ENCODE peak calls at places on chromosomes 1 and 21, in six cellular contexts. J is mucosa of descending colon; Z is IMR-90; B is RWPE1; O is neural crest cell; P is CD8-positive, alpha-beta T cell. F is an unnamed sample.
A peak's percentile ranks its signal among the peaks of the same experiment; 100 is the strongest.

GRCh38 chr1:38728176-38728908 is 131.2 kb downstream of the RRAGC start:
- DNase-seq in P (no peak), J (no peak), Z (peak; percentile 68), O (no peak), B (no peak), F (no peak)

GRCh38 chr21:29219165-29219770 is 79.5 kb upstream of the BACH1 start:
- DNase-seq in O (no peak), B (no peak), J (no peak), P (no peak), Z (peak; percentile 47), F (no peak)

GRCh38 chr1:25343872-25344271 is 5.7 kb downstream of the TMEM50A start:
- DNase-seq in P (no peak), Z (peak; percentile 89), B (no peak), O (no peak), J (no peak), F (no peak)

GRCh38 chr1:93304716-93305138 is 41.0 kb upstream of the DR1 start:
- DNase-seq in Z (peak; percentile 79), O (peak; percentile 31), B (peak; percentile 55), J (no peak), P (no peak), F (no peak)

GRCh38 chr1:228511539-228512445 is 24.6 kb downstream of the RNF187 start:
- DNase-seq in J (no peak), P (no peak), B (no peak), O (no peak), Z (no peak), F (no peak)

GRCh38 chr1:167465751-167466150 is 52.6 kb downstream of the CD247 start:
- DNase-seq in J (no peak), O (no peak), B (no peak), Z (no peak), P (no peak), F (no peak)

GRCh38 chr1:56061824-56062223 is 517.5 kb downstream of the PLPP3 start:
- DNase-seq in Z (no peak), P (no peak), O (no peak), J (no peak), B (no peak), F (no peak)

GRCh38 chr1:151003175-151003574 is 3.5 kb downstream of the MINDY1 start:
- DNase-seq in Z (no peak), P (no peak), J (no peak), O (no peak), B (no peak), F (no peak)

GRCh38 chr1:225881081-225882007 is 836 bp downstream of the TMEM63A start:
- DNase-seq in P (no peak), O (no peak), J (peak; percentile 91), B (peak; percentile 43), Z (peak; percentile 60), F (no peak)

GRCh38 chr1:82388679-82389078 is 587.9 kb downstream of the ADGRL2 start:
- DNase-seq in B (peak; percentile 80), P (no peak), O (no peak), J (no peak), Z (peak; percentile 3), F (no peak)

GRCh38 chr1:226062558-226063361 is at the start of gene H3-3A:
- DNase-seq in Z (peak; percentile 90), O (peak; percentile 98), J (peak; percentile 98), P (peak; percentile 96), B (peak; percentile 99), F (peak; percentile 96)

GRCh38 chr21:40178726-40179125 is 311.5 kb downstream of the PCP4 start:
- DNase-seq in P (no peak), O (no peak), J (no peak), Z (no peak), B (no peak), F (no peak)

GRCh38 chr1:115507256-115507589 is 134.5 kb upstream of the VANGL1 start:
- DNase-seq in O (peak; percentile 6), Z (peak; percentile 63), B (peak; percentile 30), J (no peak), P (no peak), F (no peak)

GRCh38 chr1:209783338-209783737 is 1.0 kb downstream of the C1orf74 start:
- DNase-seq in O (no peak), B (no peak), J (no peak), P (no peak), Z (no peak), F (no peak)

GRCh38 chr1:208137144-208137682 is 107.0 kb downstream of the PLXNA2 start:
- DNase-seq in P (no peak), J (no peak), Z (peak; percentile 56), B (no peak), O (no peak), F (no peak)

GRCh38 chr1:247047260-247047659 is 31.4 kb downstream of the ZNF670 start:
- DNase-seq in P (no peak), B (no peak), Z (no peak), O (no peak), J (no peak), F (no peak)

GRCh38 chr1:247047702-247048101 is 30.9 kb downstream of the ZNF670 start:
- DNase-seq in B (no peak), O (no peak), P (no peak), Z (no peak), J (no peak), F (no peak)

GRCh38 chr1:247037483-247038320 is 29.8 kb upstream of the ZNF695 start:
- DNase-seq in J (no peak), O (no peak), P (no peak), Z (no peak), B (no peak), F (no peak)

GRCh38 chr1:247043406-247043805 is 35.2 kb downstream of the ZNF670 start:
- DNase-seq in B (no peak), J (no peak), Z (no peak), P (no peak), O (no peak), F (no peak)
- TF ChIP-seq CTCF in B (no peak), J (no peak), Z (no peak), P (no peak), O (no peak), F (no peak)

GRCh38 chr1:32893198-32894018 is 7.1 kb downstream of the HPCA start:
- DNase-seq in O (peak; percentile 39), B (peak; percentile 26), Z (peak; percentile 20), P (no peak), J (peak; percentile 81), F (no peak)
- TF ChIP-seq CTCF in O (peak; percentile 51), B (peak; percentile 46), Z (no peak), P (no peak), J (no peak), F (no peak)

DNA sequence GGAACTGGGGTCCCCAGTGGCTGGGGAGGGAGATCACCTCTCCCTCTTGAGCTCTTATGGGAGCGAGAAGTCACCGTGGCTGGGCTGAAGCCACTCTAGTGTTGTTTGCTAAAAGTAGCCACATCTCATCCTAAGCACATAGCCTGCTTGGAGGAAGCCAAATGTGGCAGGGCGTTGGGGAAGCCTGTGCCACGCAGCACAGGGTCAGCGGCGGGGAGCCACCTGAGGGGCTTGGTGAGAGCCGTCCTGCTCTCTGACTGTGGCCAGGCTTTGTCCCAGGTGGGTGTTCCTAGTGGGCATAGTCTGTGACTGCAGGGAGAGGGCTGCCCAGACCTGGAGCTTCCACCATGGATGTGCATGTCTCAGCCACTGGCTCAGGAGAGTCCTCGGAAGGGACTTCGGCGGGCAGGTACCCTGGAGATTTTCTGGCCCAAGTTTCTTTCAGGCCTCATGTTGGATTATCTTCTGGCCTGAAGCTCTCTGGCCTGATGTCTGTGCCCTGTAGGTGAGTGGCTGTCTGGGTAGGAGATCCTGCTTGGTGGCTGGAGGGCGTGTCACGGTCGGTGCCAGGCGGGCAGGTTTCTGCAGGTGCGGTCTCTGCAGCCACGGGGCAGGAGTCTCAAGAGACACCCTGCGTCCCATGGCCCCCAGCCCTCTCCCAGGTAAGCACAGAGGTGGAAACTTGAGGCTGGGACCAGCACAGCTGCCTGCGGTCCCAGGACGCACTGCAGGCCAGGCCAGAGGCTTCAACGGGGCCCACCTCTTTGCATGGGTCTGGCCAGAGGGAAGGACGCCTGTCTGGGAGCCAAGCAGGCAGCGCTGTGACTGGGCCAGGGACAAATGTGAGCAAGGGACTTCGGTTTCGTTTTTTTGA is 38.8 kb downstream of the MORN1 start:
- DNase-seq in P (no peak), O (no peak), J (peak; percentile 34), B (no peak), Z (no peak), F (no peak)
- TF ChIP-seq CTCF in P (no peak), O (no peak), J (no peak), B (no peak), Z (no peak), F (no peak)

GRCh38 chr1:200916152-200916551 is 21.5 kb downstream of the INAVA start:
- DNase-seq in O (no peak), Z (no peak), P (no peak), J (no peak), B (no peak), F (no peak)
- TF ChIP-seq CTCF in O (no peak), Z (no peak), P (no peak), J (no peak), B (no peak), F (no peak)

GRCh38 chr1:239383714-239384113 is 2.7 kb upstream of the CHRM3 start:
- DNase-seq in P (no peak), Z (no peak), O (no peak), B (no peak), J (no peak), F (no peak)

GRCh38 chr1:239387304-239388231 is 1.2 kb downstream of the CHRM3 start:
- DNase-seq in J (peak; percentile 51), Z (no peak), O (peak; percentile 14), P (no peak), B (no peak), F (no peak)

GRCh38 chr1:239388578-239388977 is 2.2 kb downstream of the CHRM3 start:
- DNase-seq in O (no peak), Z (no peak), J (no peak), B (no peak), P (no peak), F (no peak)

GRCh38 chr1:239389703-239390102 is 3.3 kb downstream of the CHRM3 start:
- DNase-seq in B (no peak), O (no peak), Z (no peak), J (no peak), P (no peak), F (no peak)

GRCh38 chr1:239386453-239387303 is at the start of gene CHRM3:
- DNase-seq in O (peak; percentile 45), B (peak; percentile 59), Z (no peak), P (no peak), J (peak; percentile 87), F (no peak)
- TF ChIP-seq CTCF in O (peak; percentile 32), B (peak; percentile 30), Z (no peak), P (no peak), J (no peak), F (no peak)

GRCh38 chr1:163321311-163322305 is at the start of gene NUF2:
- DNase-seq in B (peak; percentile 96), P (peak; percentile 96), Z (peak; percentile 99), J (peak; percentile 98), O (peak; percentile 97), F (peak; percentile 92)

GRCh38 chr1:163320891-163321290 is 863 bp upstream of the NUF2 start:
- DNase-seq in O (no peak), P (no peak), J (no peak), Z (no peak), B (no peak), F (no peak)

GRCh38 chr1:163315773-163316374 is 5.9 kb upstream of the NUF2 start:
- DNase-seq in Z (peak; percentile 68), P (no peak), B (peak; percentile 6), J (no peak), O (peak; percentile 41), F (no peak)
- TF ChIP-seq CTCF in Z (peak; percentile 82), P (peak; percentile 73), B (peak; percentile 74), J (peak; percentile 54), O (peak; percentile 93), F (no peak)

F was measured in activated B cell treated with CpG ODN at 0.5 μM for 24 hours.